ENCODE peak calls at places on chromosomes 7 and 10, in five cellular contexts. Y is GM12878, O is gastrocnemius medialis, B is right lobe of liver, S is IMR-90. K is an unnamed sample. For H3K36me3, the result is how much of the 10 kb centered on the place peaks cover.

GRCh38 chr7:137681657-137682562 is 164.9 kb downstream of the DGKI start:
- DNase-seq in O (no peak), Y (no peak), S (peak), B (no peak), K (no peak)

GRCh38 chr7:97770845-97771244 is 39.0 kb downstream of the TAC1 start:
- DNase-seq in S (no peak), B (no peak), O (no peak), Y (no peak), K (no peak)

GRCh38 chr7:158281441-158281840 is 306.2 kb downstream of the PTPRN2 start:
- DNase-seq in Y (no peak), O (no peak), S (no peak), B (no peak), K (no peak)

GRCh38 chr10:62093863-62094291 is 174.8 kb downstream of the RTKN2 start:
- DNase-seq in B (no peak), O (no peak), Y (no peak), S (peak), K (no peak)

GRCh38 chr10:14220026-14220425 is 110.7 kb downstream of the FRMD4A start:
- DNase-seq in O (no peak), Y (no peak), B (no peak), S (peak), K (no peak)

GRCh38 chr7:89623018-89623672 is 531.1 kb upstream of the STEAP1 start:
- DNase-seq in O (no peak), B (no peak), S (peak), Y (peak), K (peak)

GRCh38 chr7:28136885-28137284 is 43.7 kb downstream of the JAZF1 start:
- DNase-seq in B (no peak), Y (no peak), S (no peak), O (no peak), K (no peak)

GRCh38 chr10:73407495-73407894 is 6.4 kb downstream of the ANXA7 start:
- DNase-seq in B (no peak), Y (no peak), O (no peak), S (no peak), K (no peak)

GRCh38 chr7:26200113-26200443 is 468 bp downstream of the HNRNPA2B1 start:
- DNase-seq in O (peak), S (no peak), Y (no peak), B (peak), K (peak)
- H3K36me3 ChIP-seq in O (under half), S (under half), Y (under half), B (under half), K (under half)

DNA sequence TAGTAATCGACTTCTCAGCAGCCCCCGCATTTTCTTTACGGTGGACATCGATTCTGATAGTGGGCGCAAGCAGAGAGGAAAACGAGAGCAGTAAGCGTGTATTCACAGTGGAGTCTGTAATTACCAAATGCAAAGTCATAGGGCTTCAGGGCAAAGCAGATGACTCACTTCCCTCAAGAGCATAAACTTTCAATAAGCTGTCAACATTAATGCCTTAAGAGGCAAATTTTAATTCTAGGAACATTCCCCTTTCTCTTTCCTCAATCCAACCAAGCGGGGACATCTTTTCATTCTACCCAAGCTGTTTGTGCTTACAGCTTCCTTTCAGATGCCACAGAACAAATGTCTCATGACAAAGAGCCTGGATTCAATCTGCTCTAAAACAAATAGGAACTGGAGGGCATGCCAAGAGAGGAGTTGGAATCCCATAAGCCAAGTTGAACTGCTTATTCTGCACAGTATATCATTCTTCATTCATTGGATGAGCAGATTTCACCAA is 48.6 kb downstream of the MALSU1 start:
- DNase-seq in O (no peak), B (no peak), S (peak), Y (no peak), K (no peak)
- TF ChIP-seq POLR2A in O (no peak), B (no peak), S (no peak), Y (no peak), K (no peak)

GRCh38 chr10:1011696-1012095 is 14.0 kb downstream of the IDI2 start:
- DNase-seq in Y (no peak), B (no peak), S (no peak), O (no peak), K (no peak)
- H3K36me3 ChIP-seq in Y (under half), B (half or more), S (half or more), O (half or more), K (half or more)

DNA sequence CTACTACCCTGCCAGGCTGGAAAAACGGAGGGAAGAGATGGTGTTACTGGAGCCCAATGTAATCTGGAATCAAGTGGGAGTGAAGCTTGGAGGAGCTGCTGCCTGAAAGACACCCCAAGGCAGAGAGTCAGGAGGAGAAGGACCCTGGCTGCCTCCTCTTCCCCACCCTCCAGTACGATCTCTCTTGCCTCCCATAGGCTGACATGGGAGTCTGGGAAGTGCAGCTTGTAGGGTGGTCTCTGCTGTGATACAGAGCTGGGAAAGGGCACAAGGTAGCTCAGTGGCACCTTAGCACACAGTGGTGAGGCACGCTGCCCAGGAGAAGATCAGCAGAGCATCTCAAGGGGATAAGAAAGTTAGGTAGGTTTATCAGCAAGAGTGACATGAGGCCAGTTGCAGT is 35.9 kb downstream of the EMX2 start:
- DNase-seq in B (no peak), S (no peak), Y (no peak), O (no peak), K (no peak)
- TF ChIP-seq POLR2A in B (no peak), S (no peak), Y (no peak), O (no peak), K (no peak)

GRCh38 chr7:43631559-43631958 is 48.7 kb downstream of the STK17A start:
- DNase-seq in O (no peak), Y (no peak), B (no peak), S (no peak), K (no peak)

GRCh38 chr7:43626695-43627094 is 43.8 kb downstream of the STK17A start:
- DNase-seq in Y (no peak), S (no peak), O (no peak), B (no peak), K (no peak)

GRCh38 chr7:43628431-43628830 is 45.5 kb downstream of the STK17A start:
- DNase-seq in Y (no peak), B (no peak), O (no peak), S (no peak), K (no peak)

GRCh38 chr7:43630466-43630865 is 47.6 kb downstream of the STK17A start:
- DNase-seq in Y (no peak), O (no peak), B (no peak), S (no peak), K (no peak)

DNA sequence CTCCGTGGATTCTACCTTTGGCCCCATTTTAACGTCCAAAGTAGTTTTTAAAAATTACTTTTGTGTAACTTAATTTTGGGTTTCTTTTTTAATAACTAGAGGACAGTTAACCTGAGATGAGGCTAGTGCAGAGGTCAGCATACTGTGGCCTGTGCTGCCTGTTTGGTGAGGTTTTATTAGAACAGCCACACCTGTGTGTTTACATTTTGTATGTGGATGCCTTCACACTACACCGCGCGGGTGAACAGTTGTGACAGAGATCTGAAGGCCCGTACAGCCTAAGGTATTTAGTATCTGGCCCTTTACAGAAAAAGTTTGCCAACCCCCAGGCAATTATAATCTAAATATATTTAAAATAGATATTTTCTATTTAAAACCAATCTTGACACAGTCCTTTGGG is 46.9 kb downstream of the STK17A start:
- DNase-seq in B (no peak), S (no peak), Y (no peak), O (no peak), K (no peak)
- H3K36me3 ChIP-seq in B (under half), S (under half), Y (under half), O (under half), K (under half)

DNA sequence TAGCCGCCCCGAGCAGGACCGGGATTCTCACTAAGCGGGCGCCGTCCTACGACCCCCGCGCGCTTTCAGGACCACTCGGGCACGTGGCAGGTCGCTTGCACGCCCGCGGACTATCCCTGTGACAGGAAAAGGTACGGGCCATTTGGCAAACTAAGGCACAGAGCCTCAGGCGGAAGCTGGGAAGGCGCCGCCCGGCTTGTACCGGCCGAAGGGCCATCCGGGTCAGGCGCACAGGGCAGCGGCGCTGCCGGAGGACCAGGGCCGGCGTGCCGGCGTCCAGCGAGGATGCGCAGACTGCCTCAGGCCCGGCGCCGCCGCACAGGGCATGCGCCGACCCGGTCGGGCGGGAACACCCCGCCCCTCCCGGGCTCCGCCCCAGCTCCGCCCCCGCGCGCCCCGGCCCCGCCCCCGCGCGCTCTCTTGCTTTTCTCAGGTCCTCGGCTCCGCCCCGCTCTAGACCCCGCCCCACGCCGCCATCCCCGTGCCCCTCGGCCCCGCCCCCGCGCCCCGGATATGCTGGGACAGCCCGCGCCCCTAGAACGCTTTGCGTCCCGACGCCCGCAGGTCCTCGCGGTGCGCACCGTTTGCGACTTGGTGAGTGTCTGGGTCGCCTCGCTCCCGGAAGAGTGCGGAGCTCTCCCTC is at the start of gene MGMT:
- DNase-seq in Y (peak), O (peak), S (peak), B (peak), K (peak)
- TF ChIP-seq POLR2A in Y (peak), O (peak), S (peak), B (peak), K (peak)

GRCh38 chr7:130022115-130022514 is 29.1 kb downstream of the ZC3HC1 start:
- DNase-seq in S (no peak), O (peak), B (no peak), Y (no peak), K (no peak)

GRCh38 chr7:130022623-130023175 is 28.5 kb downstream of the ZC3HC1 start:
- DNase-seq in Y (no peak), O (no peak), S (no peak), B (no peak), K (no peak)

GRCh38 chr7:130024390-130024789 is 26.8 kb downstream of the ZC3HC1 start:
- DNase-seq in B (no peak), O (no peak), S (peak), Y (no peak), K (no peak)

GRCh38 chr7:130021105-130021834 is 29.9 kb downstream of the ZC3HC1 start:
- DNase-seq in O (peak), Y (no peak), B (no peak), S (no peak), K (no peak)

GRCh38 chr7:130020434-130020833 is 30.7 kb downstream of the ZC3HC1 start:
- DNase-seq in S (no peak), Y (no peak), B (no peak), O (peak), K (no peak)
- H3K36me3 ChIP-seq in S (under half), Y (under half), B (half or more), O (under half), K (under half)

DNA sequence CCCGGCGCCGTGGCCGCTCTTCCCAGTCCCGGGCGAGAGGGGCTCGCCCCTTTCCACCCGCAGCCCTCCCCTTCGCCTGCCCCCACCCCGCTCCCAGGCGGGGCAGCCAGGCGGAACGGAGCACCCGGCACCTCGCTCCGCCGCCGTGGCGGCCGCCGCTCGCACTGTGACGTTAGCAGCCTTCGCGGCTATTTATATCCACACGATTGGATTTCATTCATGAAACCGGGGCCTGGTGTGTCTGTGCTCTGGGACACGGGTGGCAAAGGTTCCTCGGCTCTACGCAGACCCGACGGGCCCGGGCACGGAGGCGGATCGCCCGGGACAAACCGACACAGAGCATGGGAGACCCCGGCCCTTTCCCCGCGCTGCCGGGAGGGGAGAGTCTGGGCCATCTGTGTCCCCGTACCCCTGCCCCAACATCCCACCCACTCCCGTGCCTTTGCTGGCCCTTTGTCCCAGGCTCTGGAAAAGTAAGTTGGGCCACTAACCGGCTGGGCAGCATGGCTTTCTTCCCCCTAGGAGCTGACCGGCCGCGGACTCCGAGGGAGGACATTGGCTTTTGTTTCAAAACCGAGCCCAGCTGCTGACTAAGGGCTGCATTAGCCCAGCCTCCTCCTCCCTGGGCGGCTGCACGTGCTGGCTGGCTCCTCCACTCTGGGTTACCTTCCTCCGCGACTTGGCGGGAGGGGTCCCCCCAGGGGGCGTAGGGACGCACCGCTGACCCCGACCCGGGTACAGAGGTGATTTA is at the start of gene RHOBTB1:
- DNase-seq in O (peak), B (peak), S (peak), Y (no peak), K (peak)
- TF ChIP-seq POLR2A in O (peak), B (peak), S (peak), Y (no peak), K (peak)

K was measured in body of pancreas.